ENCODE peak calls at places on chromosomes 7 and 10, in five cellular contexts. I is AG09309, Y is adrenal gland, O is foreskin fibroblast, Q is GM12864. A is an unnamed sample.

GRCh38 chr7:26532490-26532889 is 240.8 kb downstream of the SNX10 start:
- DNase-seq in O (no peak), Q (no peak), I (no peak), Y (no peak), A (no peak)

GRCh38 chr10:12350167-12350872 is 973 bp downstream of the CAMK1D start:
- DNase-seq in I (no peak), O (peak; percentile 59), Q (no peak), Y (peak; percentile 31), A (peak; percentile 10)

GRCh38 chr7:36719233-36719632 is 5.1 kb downstream of the AOAH start:
- DNase-seq in O (no peak), Q (no peak), I (no peak), Y (no peak), A (no peak)

GRCh38 chr10:132556994-132557441 is 19.4 kb downstream of the INPP5A start:
- DNase-seq in Q (no peak), O (no peak), Y (peak; percentile 11), I (no peak), A (no peak)

GRCh38 chr10:91887075-91887899 is 22.0 kb downstream of the FGFBP3 start:
- DNase-seq in I (no peak), Q (no peak), Y (peak; percentile 33), O (peak; percentile 65), A (no peak)

GRCh38 chr10:11478807-11479206 is 132.6 kb downstream of the USP6NL start:
- DNase-seq in Q (no peak), I (no peak), O (no peak), Y (no peak), A (no peak)

GRCh38 chr7:50838675-50839377 is 56.1 kb upstream of the GRB10 start:
- DNase-seq in O (peak; percentile 82), I (peak; percentile 61), Q (no peak), Y (peak; percentile 60), A (no peak)

GRCh38 chr10:13808556-13809391 is 222.0 kb downstream of the PRPF18 start:
- DNase-seq in I (no peak), Y (no peak), O (no peak), Q (no peak), A (no peak)

GRCh38 chr10:71090330-71090729 is 122.0 kb upstream of the UNC5B start:
- DNase-seq in Y (peak; percentile 5), O (no peak), Q (no peak), I (no peak), A (peak; percentile 1)

GRCh38 chr7:4882169-4882741 is 1.3 kb downstream of the RADIL start:
- DNase-seq in I (peak; percentile 45), Y (no peak), Q (no peak), O (peak; percentile 95), A (peak; percentile 13)

GRCh38 chr10:87750001-87750651 is 67.9 kb downstream of the ATAD1 start:
- DNase-seq in Q (no peak), Y (no peak), O (peak; percentile 91), I (peak; percentile 92), A (no peak)

GRCh38 chr7:117072620-117073118 is 119.4 kb downstream of the ST7 start:
- DNase-seq in I (no peak), O (peak; percentile 16), Q (no peak), Y (peak; percentile 81), A (peak; percentile 45)

GRCh38 chr7:26216044-26216443 is 14.5 kb downstream of the CBX3 start:
- DNase-seq in Q (no peak), I (no peak), Y (no peak), O (no peak), A (no peak)

GRCh38 chr10:15433850-15434537 is 62.9 kb upstream of the FAM171A1 start:
- DNase-seq in I (no peak), Y (peak; percentile 33), O (peak; percentile 74), Q (peak; percentile 5), A (peak; percentile 40)

GRCh38 chr10:103696094-103696410 is 159.3 kb downstream of the SH3PXD2A start:
- DNase-seq in Y (no peak), Q (no peak), I (no peak), O (no peak), A (no peak)

GRCh38 chr7:156308976-156309620 is 331.5 kb upstream of the RNF32 start:
- DNase-seq in Q (no peak), O (no peak), I (no peak), Y (no peak), A (no peak)

GRCh38 chr10:35129185-35129674 is 2.6 kb downstream of the CREM start:
- DNase-seq in I (no peak), Y (no peak), O (no peak), Q (no peak), A (no peak)

GRCh38 chr7:84110400-84110799 is 84.2 kb downstream of the SEMA3A start:
- DNase-seq in Y (no peak), O (no peak), Q (no peak), I (no peak), A (no peak)

GRCh38 chr7:93014410-93014809 is 103.4 kb downstream of the SAMD9 start:
- DNase-seq in I (no peak), O (no peak), Q (no peak), Y (no peak), A (peak; percentile 64)

GRCh38 chr7:18399624-18400235 is 95.8 kb upstream of the HDAC9 start:
- DNase-seq in Q (no peak), Y (no peak), O (peak; percentile 30), I (no peak), A (no peak)

GRCh38 chr10:48287417-48288391 is 13.2 kb upstream of the FRMPD2 start:
- DNase-seq in I (no peak), O (no peak), Q (peak; percentile 37), Y (peak; percentile 35), A (peak; percentile 91)

GRCh38 chr7:157480651-157481050 is 143.8 kb downstream of the DNAJB6 start:
- DNase-seq in Y (no peak), Q (no peak), O (no peak), I (no peak), A (no peak)

DNA sequence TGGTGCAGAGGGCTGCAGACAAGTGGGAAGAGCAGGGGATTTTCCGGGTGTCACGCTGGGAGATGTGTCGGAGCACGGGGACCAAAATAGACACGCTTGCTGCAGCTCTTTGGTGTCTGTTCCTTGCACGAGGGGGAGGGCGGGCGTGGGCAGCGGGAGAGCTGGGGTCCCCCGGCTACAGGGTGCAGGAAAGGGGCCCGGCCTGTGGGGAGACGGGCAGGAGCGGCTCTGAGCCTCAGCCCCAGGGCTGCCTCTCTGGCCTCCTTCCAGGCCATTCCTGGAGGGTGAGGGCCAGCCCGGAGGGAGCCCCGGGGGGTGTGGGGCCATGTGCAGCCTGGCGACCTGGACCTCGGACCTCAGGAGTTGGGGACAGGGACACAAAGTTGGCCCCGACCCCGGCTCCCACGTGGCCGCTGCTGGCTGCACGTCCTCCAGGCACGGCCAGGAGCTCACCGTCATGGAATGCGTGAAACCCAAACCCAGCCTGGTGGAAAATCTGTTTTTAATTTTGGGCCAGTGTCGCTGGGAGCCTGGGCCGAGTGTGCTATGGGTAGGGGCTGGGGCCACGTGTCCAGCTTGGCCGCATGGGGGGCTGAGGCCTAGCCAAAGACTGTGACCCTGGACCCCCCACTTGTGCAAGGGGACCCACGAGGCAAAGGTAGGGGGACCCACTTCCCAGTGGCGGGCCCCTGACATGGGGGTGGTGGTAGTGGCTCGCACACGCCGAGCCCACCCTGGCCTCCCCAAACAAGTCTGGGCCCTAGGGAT is 6.6 kb downstream of the TTYH3 start:
- DNase-seq in O (peak; percentile 90), Y (peak; percentile 69), Q (no peak), I (peak; percentile 43), A (no peak)
- H3K4me3 ChIP-seq in O (no peak overlapping the region), Y (no peak overlapping the region), Q (no peak overlapping the region), I (no peak overlapping the region), A (no peak overlapping the region)

DNA sequence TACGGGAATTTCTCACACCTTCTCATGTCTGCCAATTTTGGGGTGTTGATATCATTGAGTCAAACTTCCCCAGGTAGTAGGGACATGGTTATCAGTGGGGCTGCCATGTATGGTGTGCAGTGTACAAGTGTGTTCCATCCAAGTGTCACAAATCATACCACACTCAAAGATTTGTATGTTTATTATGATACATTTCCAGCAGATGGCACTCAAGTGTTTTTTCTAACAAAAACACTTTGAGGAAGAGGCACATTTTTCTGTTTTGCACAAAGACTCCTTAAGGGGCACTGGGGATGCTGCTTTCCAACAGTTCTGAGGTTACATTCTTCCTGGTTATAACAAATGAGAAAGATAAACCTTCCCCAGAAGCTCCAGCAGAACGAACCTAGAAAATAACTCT is 414.5 kb downstream of the REEP3 start:
- DNase-seq in Y (no peak), Q (no peak), I (no peak), O (no peak), A (no peak)
- TF ChIP-seq CTCF in Y (no peak), Q (no peak), I (no peak), O (no peak), A (no peak)

DNA sequence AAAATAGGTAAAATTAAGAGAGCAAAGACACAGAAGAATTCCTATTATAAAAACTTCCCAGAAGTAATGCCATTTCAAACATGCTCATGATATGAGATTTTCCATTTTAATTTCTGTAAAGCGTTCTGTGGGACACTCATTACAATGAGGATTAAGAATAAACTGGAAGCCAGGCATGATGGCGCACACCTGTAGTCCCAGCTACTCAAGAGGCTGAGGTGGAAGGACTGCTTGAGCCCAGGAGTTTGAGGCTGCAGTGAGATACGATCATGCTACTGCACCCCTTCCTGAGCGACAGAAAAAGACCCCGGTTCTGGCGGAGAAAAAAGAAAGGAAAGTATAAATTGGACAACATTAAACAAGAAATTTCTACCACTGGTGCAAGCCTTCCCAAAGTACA is 1.5 kb downstream of the DNA2 start:
- DNase-seq in Q (no peak), I (no peak), Y (no peak), O (no peak), A (no peak)
- H3K4me3 ChIP-seq in Q (peak overlapping the region; percentile 86), I (peak overlapping the region; percentile 5), Y (no peak overlapping the region), O (peak overlapping the region; percentile 82), A (no peak overlapping the region)

GRCh38 chr10:113221756-113222168 is 271.7 kb downstream of the TCF7L2 start:
- DNase-seq in Q (no peak), O (no peak), I (no peak), Y (no peak), A (no peak)

GRCh38 chr10:113213041-113213440 is 263.0 kb downstream of the TCF7L2 start:
- DNase-seq in O (no peak), Q (no peak), Y (no peak), I (no peak), A (no peak)

GRCh38 chr10:113219446-113219845 is 269.4 kb downstream of the TCF7L2 start:
- DNase-seq in O (no peak), Y (no peak), Q (no peak), I (no peak), A (no peak)

GRCh38 chr10:113214331-113214730 is 264.3 kb downstream of the TCF7L2 start:
- DNase-seq in Q (no peak), I (no peak), O (no peak), Y (no peak), A (no peak)

GRCh38 chr10:113216068-113216467 is 266.0 kb downstream of the TCF7L2 start:
- DNase-seq in O (no peak), I (no peak), Q (no peak), Y (no peak), A (no peak)
- TF ChIP-seq CTCF in O (no peak), I (peak; percentile 29), Q (no peak), Y (no peak), A (peak; percentile 16)

GRCh38 chr10:100730739-100731602 is 14.4 kb upstream of the PAX2 start:
- DNase-seq in I (no peak), Y (no peak), O (no peak), Q (peak; percentile 49), A (no peak)
- H3K4me3 ChIP-seq in I (no peak overlapping the region), Y (no peak overlapping the region), O (no peak overlapping the region), Q (no peak overlapping the region), A (no peak overlapping the region)

DNA sequence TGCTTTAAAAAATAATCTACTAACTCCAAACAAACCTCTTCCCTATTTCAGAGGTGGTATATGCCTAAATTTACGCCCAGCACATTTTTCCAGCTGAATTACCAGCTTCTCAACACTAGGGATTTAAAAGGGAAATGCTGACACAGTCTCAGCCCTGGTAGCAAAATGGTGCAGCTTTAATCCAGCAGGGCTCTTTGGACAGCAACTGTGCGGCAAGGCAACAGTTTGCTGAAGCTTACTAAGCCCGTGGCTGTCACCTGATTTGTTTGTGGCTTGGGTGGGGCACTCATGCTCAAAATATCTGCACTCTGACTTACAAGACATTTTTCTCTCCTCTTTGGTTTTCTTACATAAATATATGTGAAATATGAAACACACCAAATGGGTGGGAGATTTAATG is 206.7 kb downstream of the POU6F2 start:
- DNase-seq in Y (no peak), Q (peak; percentile 19), O (no peak), I (no peak), A (no peak)
- TF ChIP-seq CTCF in Y (no peak), Q (no peak), O (no peak), I (no peak), A (no peak)